ENCODE peak calls at places on chromosomes 1 and 21, in eight cellular contexts. Y is lower lobe of right lung, I is dorsolateral prefrontal cortex, O is neural progenitor cell, F is GM12865, X is PC-3, D is adrenal gland, A is GM12878. R is an unnamed sample.

GRCh38 chr1:155125511-155125945 is 2.1 kb upstream of the EFNA1 start:
- DNase-seq in F (no peak), X (no peak), O (peak), D (no peak), A (no peak), Y (no peak), I (peak), R (no peak)

GRCh38 chr1:167121375-167122120 is 27.7 kb downstream of the STYXL2 start:
- DNase-seq in O (peak), I (no peak), X (peak), A (no peak), D (peak), Y (peak), F (no peak), R (no peak)

GRCh38 chr21:43721225-43721605 is 2.3 kb downstream of the PDXK start:
- DNase-seq in F (no peak), A (no peak), O (no peak), I (no peak), D (no peak), Y (no peak), X (no peak), R (no peak)

GRCh38 chr1:209720326-209720725 is 15.7 kb downstream of the HSD11B1 start:
- DNase-seq in Y (no peak), X (no peak), I (no peak), D (peak), O (no peak), A (no peak), F (no peak), R (no peak)

GRCh38 chr1:53550201-53550741 is 91.1 kb downstream of the DMRTB1 start:
- DNase-seq in F (no peak), Y (peak), X (no peak), A (no peak), I (peak), O (no peak), D (peak), R (peak)

GRCh38 chr1:75548721-75549480 is 62.0 kb downstream of the SLC44A5 start:
- DNase-seq in I (no peak), D (no peak), X (no peak), Y (no peak), O (no peak), F (no peak), A (no peak), R (no peak)

GRCh38 chr1:35715568-35716002 is 3.1 kb downstream of the C1orf216 start:
- DNase-seq in O (peak), F (peak), Y (peak), I (peak), A (peak), D (peak), X (peak), R (peak)

GRCh38 chr21:39561128-39561527 is 51.6 kb upstream of the B3GALT5 start:
- DNase-seq in I (no peak), O (no peak), Y (no peak), D (no peak), F (no peak), A (no peak), X (no peak), R (no peak)

GRCh38 chr1:227889047-227889862 is 58.5 kb downstream of the WNT9A start:
- DNase-seq in O (no peak), X (no peak), A (no peak), F (no peak), I (peak), Y (peak), D (no peak), R (no peak)

GRCh38 chr1:183022202-183023145 is 746 bp upstream of the LAMC1 start:
- DNase-seq in I (peak), O (peak), X (peak), F (peak), Y (peak), A (peak), D (peak), R (peak)

GRCh38 chr1:181142096-181143043 is 53.9 kb downstream of the IER5 start:
- DNase-seq in A (no peak), F (peak), I (peak), D (peak), Y (peak), X (peak), O (peak), R (peak)

GRCh38 chr1:181704556-181704955 is 221.2 kb downstream of the CACNA1E start:
- DNase-seq in D (no peak), Y (no peak), O (peak), X (no peak), I (no peak), F (no peak), A (no peak), R (no peak)

GRCh38 chr1:227947678-227948492 is at the start of gene WNT9A:
- DNase-seq in O (peak), A (no peak), F (no peak), I (no peak), X (peak), D (peak), Y (no peak), R (peak)

GRCh38 chr1:151851886-151852285 is 1.6 kb downstream of the THEM5 start:
- DNase-seq in A (no peak), O (no peak), X (no peak), I (no peak), D (no peak), Y (no peak), F (no peak), R (no peak)

GRCh38 chr1:41048540-41048939 is 27.0 kb upstream of the SLFNL1 start:
- DNase-seq in Y (no peak), A (no peak), F (no peak), X (no peak), D (no peak), I (no peak), O (no peak), R (no peak)

GRCh38 chr1:157894613-157895012 is 53.0 kb upstream of the CD5L start:
- DNase-seq in I (no peak), F (no peak), D (no peak), Y (no peak), X (no peak), O (no peak), A (no peak), R (no peak)

GRCh38 chr1:54850082-54850730 is 36.8 kb downstream of the DHCR24 start:
- DNase-seq in I (peak), O (no peak), F (no peak), A (no peak), Y (no peak), X (peak), D (no peak), R (no peak)

GRCh38 chr1:200468264-200469001 is 58.6 kb upstream of the ZNF281 start:
- DNase-seq in X (peak), F (no peak), D (no peak), A (no peak), O (no peak), Y (no peak), I (no peak), R (no peak)

DNA sequence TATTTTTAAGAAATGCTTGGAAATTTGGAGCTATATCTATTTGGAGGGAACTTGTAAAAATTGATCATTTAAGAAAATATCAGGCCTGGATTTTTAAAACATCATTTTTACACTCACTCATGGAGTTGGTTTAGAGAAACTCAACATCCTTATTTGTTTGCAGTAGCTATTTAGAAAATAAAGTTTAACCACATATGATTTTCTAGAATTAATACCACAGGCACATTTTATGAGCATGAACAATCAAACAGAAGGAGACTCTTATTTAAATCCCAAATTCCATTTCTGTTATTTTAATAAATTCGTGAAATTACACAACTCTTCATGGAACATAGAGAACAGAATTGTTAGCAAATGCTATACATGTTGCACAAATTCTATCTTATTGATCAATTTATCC is 3.2 kb downstream of the CDKN2C start:
- DNase-seq in Y (no peak), O (no peak), A (no peak), X (no peak), I (no peak), F (no peak), D (no peak), R (no peak)
- H3K4me3 ChIP-seq in Y (no peak), O (no peak), A (no peak), X (peak), I (no peak), F (no peak), D (no peak), R (peak)

GRCh38 chr1:208252126-208252853 is 8.1 kb upstream of the PLXNA2 start:
- DNase-seq in I (no peak), D (no peak), A (no peak), O (peak), X (peak), Y (peak), F (no peak), R (no peak)
- TF ChIP-seq CTCF in I (peak), D (peak), A (no peak), O (peak), X (peak), Y (peak), F (no peak), R (peak)

GRCh38 chr1:218945050-218945449 is 228.6 kb upstream of the LYPLAL1 start:
- DNase-seq in Y (no peak), O (no peak), F (no peak), D (no peak), I (no peak), X (peak), A (no peak), R (no peak)
- H3K4me3 ChIP-seq in Y (no peak), O (no peak), F (no peak), D (no peak), I (no peak), X (no peak), A (no peak), R (no peak)

DNA sequence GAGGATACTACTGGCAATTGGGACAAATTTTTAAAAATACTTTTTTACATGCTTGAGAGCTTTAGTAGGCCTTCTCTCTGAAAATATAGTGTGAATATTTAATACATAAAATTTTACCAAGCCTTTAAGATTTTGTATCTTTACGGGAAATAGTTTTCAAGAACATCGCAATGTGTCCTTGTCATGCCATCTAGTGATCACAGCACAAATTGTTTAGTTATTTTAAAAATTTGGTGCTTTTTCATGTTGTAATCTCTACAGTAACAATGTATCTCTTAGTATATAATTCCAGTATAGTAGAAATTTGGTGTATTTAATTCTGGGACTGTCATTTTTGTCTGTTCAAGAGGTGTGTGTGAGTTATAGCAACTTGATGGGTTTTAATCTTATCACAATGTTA is 6.7 kb downstream of the CDC7 start:
- DNase-seq in Y (no peak), X (no peak), O (no peak), A (no peak), F (no peak), D (no peak), I (no peak), R (no peak)
- TF ChIP-seq CTCF in Y (no peak), X (peak), O (no peak), A (no peak), F (no peak), D (no peak), I (peak), R (no peak)

GRCh38 chr21:41726970-41727783 is 39.7 kb downstream of the RIPK4 start:
- DNase-seq in Y (no peak), O (no peak), I (no peak), D (no peak), F (no peak), X (peak), A (no peak), R (peak)

GRCh38 chr21:41726630-41726969 is 40.3 kb downstream of the RIPK4 start:
- DNase-seq in F (no peak), O (no peak), D (no peak), X (no peak), Y (no peak), A (no peak), I (no peak), R (no peak)

GRCh38 chr21:41725421-41726021 is 41.3 kb downstream of the RIPK4 start:
- DNase-seq in X (no peak), I (no peak), O (peak), Y (no peak), F (no peak), D (no peak), A (no peak), R (no peak)

GRCh38 chr21:41727784-41728763 is 38.8 kb downstream of the RIPK4 start:
- DNase-seq in X (no peak), F (no peak), O (no peak), I (no peak), Y (no peak), A (no peak), D (no peak), R (no peak)

GRCh38 chr21:41726058-41726558 is 40.7 kb downstream of the RIPK4 start:
- DNase-seq in F (no peak), X (no peak), D (no peak), I (no peak), O (peak), Y (no peak), A (no peak), R (no peak)
- H3K4me3 ChIP-seq in F (no peak), X (no peak), D (no peak), I (no peak), O (no peak), Y (peak), A (no peak), R (peak)

GRCh38 chr1:28540651-28541050 is 12.2 kb upstream of the TRNAU1AP start:
- DNase-seq in A (no peak), I (no peak), X (peak), O (no peak), F (no peak), Y (no peak), D (no peak), R (no peak)
- TF ChIP-seq CTCF in A (no peak), I (no peak), X (peak), O (peak), F (no peak), Y (no peak), D (no peak), R (no peak)

DNA sequence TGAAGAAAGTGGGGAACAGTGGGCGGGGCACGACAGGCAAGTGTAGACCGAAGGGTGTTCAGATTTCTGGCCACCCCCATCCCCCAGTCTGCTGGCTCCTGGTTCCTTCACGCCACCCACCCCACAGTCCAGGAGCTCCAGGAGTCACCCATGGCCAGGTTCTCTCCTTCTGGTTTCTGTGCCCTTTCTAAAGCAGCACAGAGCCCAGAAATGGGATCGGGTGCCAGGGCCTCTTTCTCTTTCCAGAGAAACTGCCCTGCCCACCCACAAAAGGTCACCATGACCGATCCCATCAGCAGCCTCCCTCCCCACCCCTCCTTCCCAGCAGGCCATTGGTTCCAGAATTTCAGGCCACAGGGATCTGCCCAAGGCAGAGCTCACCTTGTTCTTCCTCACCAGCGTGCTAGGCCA is 3.2 kb upstream of the CELSR2 start:
- DNase-seq in Y (no peak), A (no peak), F (no peak), I (no peak), X (no peak), O (no peak), D (no peak), R (no peak)
- H3K4me3 ChIP-seq in Y (no peak), A (no peak), F (no peak), I (no peak), X (no peak), O (no peak), D (no peak), R (no peak)

GRCh38 chr1:223133824-223134435 is 9.1 kb downstream of the TLR5 start:
- DNase-seq in D (peak), X (peak), Y (peak), F (peak), I (peak), A (peak), O (peak), R (peak)
- TF ChIP-seq CTCF in D (peak), X (peak), Y (peak), F (peak), I (peak), A (peak), O (peak), R (peak)

GRCh38 chr1:15157524-15158399 is 4.2 kb downstream of the TMEM51 start:
- DNase-seq in O (no peak), Y (no peak), A (no peak), D (no peak), I (no peak), F (no peak), X (no peak), R (no peak)

GRCh38 chr1:15156807-15157380 is 3.3 kb downstream of the TMEM51 start:
- DNase-seq in X (no peak), Y (no peak), O (peak), I (no peak), D (no peak), F (no peak), A (no peak), R (no peak)

GRCh38 chr1:15159166-15159555 is 5.6 kb downstream of the TMEM51 start:
- DNase-seq in A (no peak), I (no peak), D (no peak), O (no peak), F (no peak), Y (no peak), X (no peak), R (no peak)

GRCh38 chr1:15155760-15156743 is 2.5 kb downstream of the TMEM51 start:
- DNase-seq in X (no peak), A (peak), I (no peak), D (no peak), Y (no peak), O (no peak), F (peak), R (no peak)

GRCh38 chr1:15158506-15159165 is 5.1 kb downstream of the TMEM51 start:
- DNase-seq in I (no peak), O (no peak), X (peak), A (no peak), D (no peak), Y (no peak), F (no peak), R (no peak)
- H3K4me3 ChIP-seq in I (no peak), O (no peak), X (peak), A (no peak), D (no peak), Y (peak), F (no peak), R (peak)

GRCh38 chr1:206796984-206797402 is 24.7 kb upstream of the IL10 start:
- DNase-seq in Y (no peak), D (no peak), A (no peak), O (no peak), F (no peak), I (no peak), X (no peak), R (no peak)

GRCh38 chr1:206799311-206799710 is 27.0 kb upstream of the IL10 start:
- DNase-seq in O (no peak), Y (no peak), A (no peak), F (no peak), D (no peak), I (no peak), X (no peak), R (no peak)

GRCh38 chr1:206800411-206800810 is 28.1 kb upstream of the IL10 start:
- DNase-seq in I (no peak), Y (no peak), A (no peak), F (no peak), D (no peak), O (no peak), X (no peak), R (no peak)

GRCh38 chr1:206797534-206798383 is 25.5 kb upstream of the IL10 start:
- DNase-seq in I (no peak), F (peak), D (no peak), Y (no peak), O (peak), X (peak), A (no peak), R (no peak)

DNA sequence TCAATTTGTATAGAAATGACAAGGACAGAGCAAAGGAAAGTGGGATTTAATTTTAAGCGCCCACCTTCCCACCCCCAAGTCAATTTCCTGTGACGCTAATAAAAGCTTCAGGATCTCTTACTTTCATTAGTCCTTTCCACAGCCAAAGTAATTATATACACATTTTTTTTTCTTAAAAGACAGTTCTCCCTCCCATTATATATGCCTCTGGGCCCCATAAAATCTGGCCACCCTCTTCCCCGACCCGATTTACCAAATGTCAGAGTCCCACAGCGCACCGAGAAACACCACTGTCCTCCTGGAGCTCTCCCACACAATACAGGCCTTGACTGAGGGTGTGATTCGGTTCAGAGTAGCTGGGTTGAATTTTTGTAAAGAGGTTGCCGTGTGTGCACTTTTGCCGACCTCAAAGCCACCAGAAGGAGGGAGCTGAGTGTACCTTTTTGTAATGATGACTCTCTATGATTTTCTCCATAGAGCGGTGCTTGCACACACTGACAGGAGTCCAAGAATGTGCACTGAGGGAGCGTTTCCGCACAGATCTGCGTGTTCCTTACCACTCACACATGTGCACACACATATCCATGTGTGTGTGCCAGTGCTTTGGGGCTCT is 26.2 kb upstream of the IL10 start:
- DNase-seq in I (no peak), Y (no peak), A (no peak), X (no peak), F (no peak), D (no peak), O (no peak), R (no peak)
- TF ChIP-seq CTCF in I (no peak), Y (no peak), A (no peak), X (peak), F (no peak), D (no peak), O (no peak), R (peak)

R was measured in left ventricle myocardium inferior.